ENCODE peak calls at places on chromosome 11, in nine cellular contexts. H is DND-41, P is GM13977, G is lower lobe of right lung, U is cardiac muscle cell, N is AG08395, B is HCEC 1CT, D is astrocyte of the cerebellum, R is EL. C is an unnamed sample.

GRCh38 chr11:133157180-133157579 is 375.1 kb downstream of the OPCML start:
- DNase-seq in H (no peak), P (no peak), G (no peak), U (peak; percentile 56), N (no peak), B (no peak), D (no peak), R (no peak), C (no peak)

GRCh38 chr11:8019671-8020597 is 32.8 kb downstream of the EIF3F start:
- DNase-seq in H (no peak), P (peak; percentile 58), G (no peak), U (peak; percentile 36), N (peak; percentile 60), B (no peak), D (no peak), R (peak; percentile 53), C (peak; percentile 32)

GRCh38 chr11:36377759-36378553 is 81.9 kb downstream of the PRR5L start:
- DNase-seq in H (no peak), P (no peak), G (no peak), U (no peak), N (no peak), B (no peak), D (no peak), R (no peak), C (no peak)

GRCh38 chr11:69926376-69927050 is 107.3 kb upstream of the FGF3 start:
- DNase-seq in H (no peak), P (no peak), G (peak; percentile 21), U (no peak), N (no peak), B (no peak), D (no peak), R (no peak), C (no peak)

GRCh38 chr11:131773626-131774025 is 403.2 kb downstream of the NTM start:
- DNase-seq in H (no peak), P (no peak), G (no peak), U (no peak), N (no peak), B (peak; percentile 48), D (no peak), R (no peak), C (no peak)

GRCh38 chr11:91921974-91922373 is 302.6 kb upstream of the FAT3 start:
- DNase-seq in H (no peak), P (no peak), G (no peak), U (no peak), N (no peak), B (no peak), D (no peak), R (peak; percentile 2), C (no peak)

GRCh38 chr11:31560842-31561476 is 51.4 kb downstream of the ELP4 start:
- DNase-seq in H (no peak), P (no peak), G (no peak), U (no peak), N (no peak), B (no peak), D (no peak), R (no peak), C (no peak)

GRCh38 chr11:96390403-96390830 is 604 bp downstream of the JRKL start:
- DNase-seq in H (no peak), P (no peak), G (no peak), U (no peak), N (peak; percentile 3), B (no peak), D (no peak), R (no peak), C (no peak)

GRCh38 chr11:121367434-121367833 is 74.9 kb downstream of the SC5D start:
- DNase-seq in H (peak; percentile 67), P (peak; percentile 79), G (no peak), U (peak; percentile 12), N (no peak), B (no peak), D (peak; percentile 15), R (peak; percentile 6), C (peak; percentile 73)

GRCh38 chr11:36023922-36024321 is 80.1 kb downstream of the LDLRAD3 start:
- DNase-seq in H (no peak), P (no peak), G (no peak), U (no peak), N (peak; percentile 31), B (peak; percentile 61), D (no peak), R (peak; percentile 64), C (no peak)

GRCh38 chr11:78641541-78641940 is 66.9 kb upstream of the NARS2 start:
- DNase-seq in H (no peak), P (no peak), G (no peak), U (no peak), N (no peak), B (no peak), D (no peak), R (no peak), C (no peak)

GRCh38 chr11:7668911-7669310 is 4.4 kb downstream of the CYB5R2 start:
- DNase-seq in H (no peak), P (no peak), G (no peak), U (no peak), N (no peak), B (no peak), D (no peak), R (no peak), C (no peak)

GRCh38 chr11:41382927-41383326 is 76.5 kb downstream of the LRRC4C start:
- DNase-seq in H (no peak), P (no peak), G (no peak), U (no peak), N (no peak), B (no peak), D (peak; percentile 13), R (no peak), C (no peak)

GRCh38 chr11:32068134-32068533 is 22.7 kb upstream of the RCN1 start:
- DNase-seq in H (no peak), P (no peak), G (no peak), U (no peak), N (peak; percentile 27), B (no peak), D (no peak), R (peak; percentile 36), C (no peak)

GRCh38 chr11:64409707-64410395 is 50.9 kb downstream of the RPS6KA4 start:
- DNase-seq in H (no peak), P (no peak), G (no peak), U (peak; percentile 26), N (no peak), B (no peak), D (no peak), R (no peak), C (no peak)

GRCh38 chr11:64112771-64113461 is 53.0 kb downstream of the MACROD1 start:
- DNase-seq in H (no peak), P (no peak), G (no peak), U (no peak), N (no peak), B (no peak), D (no peak), R (no peak), C (no peak)

GRCh38 chr11:121067453-121067852 is 33.6 kb upstream of the TECTA start:
- DNase-seq in H (no peak), P (no peak), G (no peak), U (no peak), N (no peak), B (no peak), D (no peak), R (no peak), C (no peak)

GRCh38 chr11:65574963-65575567 is 788 bp upstream of the EHBP1L1 start:
- DNase-seq in H (no peak), P (peak; percentile 70), G (no peak), U (no peak), N (no peak), B (no peak), D (no peak), R (no peak), C (no peak)

GRCh38 chr11:132022718-132023117 is 652.3 kb downstream of the NTM start:
- DNase-seq in H (no peak), P (no peak), G (no peak), U (no peak), N (peak; percentile 60), B (peak; percentile 42), D (peak; percentile 8), R (peak; percentile 72), C (no peak)

GRCh38 chr11:17544181-17544622 is at the start of gene USH1C:
- DNase-seq in H (no peak), P (no peak), G (no peak), U (peak; percentile 30), N (no peak), B (no peak), D (no peak), R (no peak), C (no peak)

GRCh38 chr11:119758291-119758690 is 29.3 kb upstream of the NECTIN1 start:
- DNase-seq in H (no peak), P (no peak), G (no peak), U (no peak), N (peak; percentile 63), B (peak; percentile 52), D (no peak), R (peak; percentile 23), C (no peak)

GRCh38 chr11:11976476-11977187 is 31.8 kb downstream of the DKK3 start:
- DNase-seq in H (no peak), P (no peak), G (no peak), U (no peak), N (no peak), B (no peak), D (no peak), R (no peak), C (no peak)

GRCh38 chr11:119673389-119674336 is 55.3 kb downstream of the NECTIN1 start:
- DNase-seq in H (peak; percentile 33), P (peak; percentile 86), G (no peak), U (no peak), N (no peak), B (no peak), D (no peak), R (no peak), C (peak; percentile 87)

GRCh38 chr11:35083181-35084061 is 55.5 kb upstream of the CD44 start:
- DNase-seq in H (no peak), P (peak; percentile 73), G (peak; percentile 81), U (no peak), N (peak; percentile 95), B (peak; percentile 91), D (peak; percentile 100), R (peak; percentile 99), C (peak; percentile 77)

GRCh38 chr11:57885298-57886035 is 123.9 kb downstream of the CTNND1 start:
- DNase-seq in H (peak; percentile 35), P (no peak), G (no peak), U (peak; percentile 66), N (no peak), B (no peak), D (no peak), R (peak; percentile 12), C (no peak)

GRCh38 chr11:102244681-102245409 is 72.4 kb upstream of the BIRC3 start:
- DNase-seq in H (no peak), P (no peak), G (no peak), U (no peak), N (peak; percentile 89), B (peak; percentile 84), D (peak; percentile 70), R (peak; percentile 99), C (no peak)

GRCh38 chr11:813037-813436 is 3.3 kb downstream of the RPLP2 start:
- DNase-seq in H (no peak), P (no peak), G (no peak), U (no peak), N (no peak), B (no peak), D (no peak), R (no peak), C (no peak)

GRCh38 chr11:63747006-63747405 is 21.6 kb downstream of the ZFTA start:
- DNase-seq in H (no peak), P (no peak), G (no peak), U (no peak), N (no peak), B (no peak), D (no peak), R (no peak), C (no peak)

GRCh38 chr11:91717169-91717568 is 507.4 kb upstream of the FAT3 start:
- DNase-seq in H (no peak), P (no peak), G (no peak), U (no peak), N (no peak), B (no peak), D (no peak), R (no peak), C (no peak)

GRCh38 chr11:75565221-75565814 is 3.3 kb downstream of the SERPINH1 start:
- DNase-seq in H (no peak), P (no peak), G (no peak), U (no peak), N (peak; percentile 75), B (peak; percentile 82), D (no peak), R (peak; percentile 92), C (no peak)

GRCh38 chr11:18394928-18395734 is 768 bp downstream of the LDHA start:
- DNase-seq in H (peak; percentile 43), P (peak; percentile 20), G (no peak), U (peak; percentile 38), N (no peak), B (no peak), D (no peak), R (no peak), C (no peak)